ENCODE peak calls at places on chromosomes 4 and X, in ten cellular contexts. X is NCI-H345; G is amniotic stem cell; D is HEK293T; V is epithelial cell of esophagus; L is putamen; E is NCI-H446 treated with DMSO at 0.1 percent for 48 hours; P is pancreas; N is central memory CD4-positive, alpha-beta T cell; B is GM23248. F is an unnamed sample.

GRCh38 chr4:151692821-151693504 is 67.8 kb downstream of the GATB start:
- DNase-seq in X (no peak), G (no peak), D (no peak), V (no peak), L (no peak), E (no peak), P (no peak), N (no peak), B (no peak), F (no peak)

GRCh38 chrX:129013574-129013973 is 509.7 kb downstream of the SMARCA1 start:
- DNase-seq in X (no peak), G (no peak), D (no peak), V (no peak), L (no peak), E (no peak), P (no peak), N (no peak), B (no peak), F (no peak)

GRCh38 chr4:5708171-5708828 is at the start of gene EVC2:
- DNase-seq in X (peak), G (no peak), D (no peak), V (peak), L (no peak), E (no peak), P (peak), N (peak), B (peak), F (no peak)

GRCh38 chrX:16547644-16548043 is 102.3 kb upstream of the S100G start:
- DNase-seq in X (no peak), G (no peak), D (no peak), V (no peak), L (no peak), E (no peak), P (no peak), N (no peak), B (no peak), F (no peak)

GRCh38 chrX:69501433-69501832 is 2.7 kb upstream of the NALF2 start:
- DNase-seq in X (peak), G (no peak), D (peak), V (peak), L (no peak), E (no peak), P (no peak), N (no peak), B (no peak), F (no peak)

GRCh38 chr4:108036252-108036651 is 46.6 kb downstream of the HADH start:
- DNase-seq in X (no peak), G (no peak), D (no peak), V (no peak), L (no peak), E (no peak), P (no peak), N (peak), B (no peak), F (no peak)

GRCh38 chr4:137623013-137623412 is 90.7 kb upstream of the PCDH18 start:
- DNase-seq in X (peak), G (no peak), D (no peak), V (no peak), L (no peak), E (no peak), P (no peak), N (no peak), B (no peak), F (no peak)

GRCh38 chrX:153414838-153415552 is 3.7 kb downstream of the ZFP92 start:
- DNase-seq in X (no peak), G (no peak), D (no peak), V (no peak), L (no peak), E (no peak), P (no peak), N (no peak), B (peak), F (no peak)

GRCh38 chr4:7425591-7426468 is 8.9 kb downstream of the PSAPL1 start:
- DNase-seq in X (no peak), G (no peak), D (no peak), V (no peak), L (no peak), E (no peak), P (peak), N (no peak), B (no peak), F (no peak)

GRCh38 chrX:125198546-125198945 is 121.1 kb upstream of the TEX13C start:
- DNase-seq in X (no peak), G (no peak), D (no peak), V (no peak), L (no peak), E (peak), P (no peak), N (no peak), B (no peak), F (no peak)

GRCh38 chr4:70705146-70705855 is 16.5 kb upstream of the RUFY3 start:
- DNase-seq in X (peak), G (peak), D (peak), V (peak), L (peak), E (peak), P (peak), N (peak), B (peak), F (peak)

GRCh38 chr4:11908205-11908604 is 479.5 kb upstream of the HS3ST1 start:
- DNase-seq in X (no peak), G (no peak), D (no peak), V (no peak), L (no peak), E (no peak), P (no peak), N (no peak), B (no peak), F (no peak)

GRCh38 chr4:182449186-182449880 is 206.1 kb downstream of the TENM3 start:
- DNase-seq in X (peak), G (no peak), D (peak), V (no peak), L (peak), E (no peak), P (no peak), N (no peak), B (no peak), F (no peak)

GRCh38 chr4:659851-660250 is 14.2 kb downstream of the ATP5ME start:
- DNase-seq in X (no peak), G (no peak), D (no peak), V (no peak), L (no peak), E (no peak), P (no peak), N (no peak), B (no peak), F (no peak)

GRCh38 chrX:12463873-12464272 is 325.6 kb downstream of the FRMPD4 start:
- DNase-seq in X (no peak), G (no peak), D (no peak), V (no peak), L (no peak), E (no peak), P (no peak), N (no peak), B (no peak), F (no peak)

GRCh38 chr4:2048831-2049230 is 10.3 kb upstream of the NAT8L start:
- DNase-seq in X (no peak), G (no peak), D (no peak), V (no peak), L (no peak), E (no peak), P (no peak), N (no peak), B (no peak), F (no peak)

GRCh38 chr4:188818300-188818699 is 679.1 kb downstream of the TRIML1 start:
- DNase-seq in X (no peak), G (no peak), D (no peak), V (no peak), L (no peak), E (no peak), P (no peak), N (no peak), B (no peak), F (no peak)

GRCh38 chrX:154987940-154988339 is 34.6 kb downstream of the F8 start:
- DNase-seq in X (no peak), G (no peak), D (no peak), V (no peak), L (no peak), E (no peak), P (no peak), N (no peak), B (no peak), F (no peak)

GRCh38 chr4:38606587-38606905 is 57.5 kb upstream of the KLF3 start:
- DNase-seq in X (no peak), G (no peak), D (no peak), V (no peak), L (no peak), E (no peak), P (no peak), N (no peak), B (no peak), F (no peak)

GRCh38 chr4:107755841-107756356 is 35.9 kb upstream of the PAPSS1 start:
- DNase-seq in X (no peak), G (no peak), D (no peak), V (no peak), L (no peak), E (no peak), P (no peak), N (no peak), B (no peak), F (no peak)

GRCh38 chr4:24743931-24744330 is 51.4 kb upstream of the SOD3 start:
- DNase-seq in X (no peak), G (no peak), D (no peak), V (no peak), L (no peak), E (no peak), P (no peak), N (no peak), B (no peak), F (no peak)

GRCh38 chrX:55867254-55867653 is 149.7 kb downstream of the RRAGB start:
- DNase-seq in X (no peak), G (no peak), D (no peak), V (peak), L (no peak), E (no peak), P (no peak), N (no peak), B (peak), F (no peak)

GRCh38 chrX:1592128-1592862 is 891 bp downstream of the AKAP17A start:
- DNase-seq in X (no peak), G (no peak), D (no peak), V (peak), L (no peak), E (no peak), P (no peak), N (no peak), B (peak), F (no peak)

GRCh38 chr4:175927121-175927520 is 115.1 kb upstream of the GPM6A start:
- DNase-seq in X (no peak), G (no peak), D (no peak), V (peak), L (no peak), E (no peak), P (no peak), N (no peak), B (no peak), F (no peak)

GRCh38 chrX:83422836-83423235 is 85.3 kb upstream of the POU3F4 start:
- DNase-seq in X (no peak), G (no peak), D (no peak), V (no peak), L (no peak), E (no peak), P (no peak), N (no peak), B (no peak), F (no peak)

GRCh38 chr4:87121332-87122065 is 98.9 kb downstream of the KLHL8 start:
- DNase-seq in X (no peak), G (no peak), D (no peak), V (peak), L (no peak), E (peak), P (no peak), N (no peak), B (peak), F (no peak)

GRCh38 chr4:1365271-1366178 is 18.5 kb downstream of the UVSSA start:
- DNase-seq in X (peak), G (no peak), D (no peak), V (peak), L (no peak), E (no peak), P (no peak), N (no peak), B (no peak), F (no peak)

GRCh38 chr4:139576219-139576618 is 20.2 kb upstream of the SETD7 start:
- DNase-seq in X (no peak), G (no peak), D (no peak), V (no peak), L (no peak), E (no peak), P (no peak), N (no peak), B (no peak), F (no peak)

GRCh38 chr4:39521253-39521908 is 5.9 kb downstream of the UGDH start:
- DNase-seq in X (no peak), G (peak), D (no peak), V (no peak), L (no peak), E (no peak), P (no peak), N (no peak), B (peak), F (no peak)

GRCh38 chrX:44669626-44670025 is 127.0 kb upstream of the FUNDC1 start:
- DNase-seq in X (no peak), G (no peak), D (no peak), V (peak), L (no peak), E (peak), P (no peak), N (no peak), B (peak), F (no peak)

GRCh38 chr4:123495530-123495929 is 98.9 kb downstream of the SPRY1 start:
- DNase-seq in X (no peak), G (no peak), D (no peak), V (peak), L (no peak), E (no peak), P (no peak), N (no peak), B (peak), F (no peak)

GRCh38 chr4:102735578-102735977 is 25.2 kb downstream of the MANBA start:
- DNase-seq in X (peak), G (no peak), D (no peak), V (no peak), L (no peak), E (no peak), P (no peak), N (no peak), B (no peak), F (no peak)

GRCh38 chr4:187286536-187286935 is 562.9 kb upstream of the FAT1 start:
- DNase-seq in X (no peak), G (peak), D (no peak), V (no peak), L (no peak), E (no peak), P (no peak), N (no peak), B (no peak), F (no peak)

GRCh38 chr4:19711871-19712270 is 539.8 kb upstream of the SLIT2 start:
- DNase-seq in X (no peak), G (peak), D (no peak), V (peak), L (no peak), E (no peak), P (no peak), N (no peak), B (peak), F (no peak)

GRCh38 chr4:48131736-48132135 is 2.3 kb downstream of the TXK start:
- DNase-seq in X (no peak), G (no peak), D (no peak), V (no peak), L (no peak), E (no peak), P (no peak), N (no peak), B (no peak), F (no peak)

GRCh38 chr4:4227510-4228355 is 1.0 kb upstream of the OTOP1 start:
- DNase-seq in X (no peak), G (no peak), D (no peak), V (no peak), L (no peak), E (no peak), P (no peak), N (no peak), B (no peak), F (no peak)

GRCh38 chr4:7367894-7368293 is 66.8 kb downstream of the PSAPL1 start:
- DNase-seq in X (peak), G (no peak), D (no peak), V (no peak), L (no peak), E (no peak), P (no peak), N (no peak), B (no peak), F (no peak)

GRCh38 chr4:180706766-180707165 is 1536.4 kb upstream of the TENM3 start:
- DNase-seq in X (no peak), G (no peak), D (no peak), V (no peak), L (no peak), E (no peak), P (no peak), N (no peak), B (no peak), F (no peak)

GRCh38 chrX:151370906-151371305 is 26.1 kb upstream of the VMA21 start:
- DNase-seq in X (no peak), G (no peak), D (peak), V (peak), L (no peak), E (no peak), P (no peak), N (no peak), B (peak), F (no peak)

F was measured in GDM1.